ENCODE peak calls at places on chromosomes 5 and 9, in four cellular contexts. Z is lung microvascular endothelial cell, V is T47D, P is HS-27A. Y is an unnamed sample.

GRCh38 chr9:130299785-130300615 is 34.4 kb downstream of the HMCN2 start:
- DNase-seq in Z (no peak), V (no peak), P (no peak), Y (no peak)

GRCh38 chr5:16992444-16992843 is 56.4 kb upstream of the MYO10 start:
- DNase-seq in Z (peak; percentile 65), V (no peak), P (no peak), Y (no peak)

GRCh38 chr5:157479612-157480510 is 19.8 kb downstream of the NIPAL4 start:
- DNase-seq in Z (peak; percentile 13), V (no peak), P (no peak), Y (no peak)

GRCh38 chr9:69758981-69759477 is 782 bp downstream of the PTAR1 start:
- DNase-seq in Z (peak; percentile 26), V (no peak), P (peak; percentile 3), Y (no peak)

GRCh38 chr9:13860926-13861325 is 453.0 kb downstream of the NFIB start:
- DNase-seq in Z (peak; percentile 80), V (no peak), P (no peak), Y (no peak)

GRCh38 chr5:104199771-104200170 is 637.2 kb upstream of the NUDT12 start:
- DNase-seq in Z (no peak), V (no peak), P (no peak), Y (no peak)

GRCh38 chr5:72248352-72249032 is 71.5 kb downstream of the MRPS27 start:
- DNase-seq in Z (peak; percentile 80), V (no peak), P (peak; percentile 70), Y (no peak)

GRCh38 chr5:154276932-154277331 is 86.4 kb downstream of the GALNT10 start:
- DNase-seq in Z (no peak), V (no peak), P (no peak), Y (no peak)

GRCh38 chr5:179765400-179765799 is 28.4 kb upstream of the LTC4S start:
- DNase-seq in Z (peak; percentile 63), V (no peak), P (peak; percentile 36), Y (no peak)

GRCh38 chr5:179812135-179812825 is 5.6 kb upstream of the MGAT4B start:
- DNase-seq in Z (no peak), V (no peak), P (no peak), Y (no peak)

GRCh38 chr9:35000535-35001284 is 11.2 kb downstream of the DNAJB5 start:
- DNase-seq in Z (no peak), V (no peak), P (no peak), Y (no peak)